ENCODE peak calls at places on chromosomes 3 and 15, in ten cellular contexts. V, N, M, O, I, D, Q, S, E and Y are unnamed samples.

GRCh38 chr3:139339219-139339906 is 4.5 kb upstream of the MRPS22 start:
- DNase-seq in V (no peak), N (no peak), M (no peak), O (peak), I (no peak), D (no peak), Q (no peak), S (peak), E (peak), Y (no peak)

GRCh38 chr15:40928351-40928974 is 677 bp upstream of the DLL4 start:
- DNase-seq in V (no peak), N (peak), M (no peak), O (no peak), I (peak), D (peak), Q (peak), S (no peak), E (peak), Y (peak)

GRCh38 chr15:39407116-39407515 is 173.8 kb upstream of the THBS1 start:
- DNase-seq in V (no peak), N (no peak), M (no peak), O (peak), I (no peak), D (no peak), Q (no peak), S (peak), E (no peak), Y (no peak)

GRCh38 chr3:49135499-49135898 is 2.6 kb upstream of the LAMB2 start:
- DNase-seq in V (no peak), N (no peak), M (no peak), O (no peak), I (no peak), D (no peak), Q (no peak), S (peak), E (no peak), Y (no peak)

GRCh38 chr3:103337179-103337845 is 902.5 kb downstream of the ZPLD1 start:
- DNase-seq in V (no peak), N (no peak), M (no peak), O (no peak), I (no peak), D (no peak), Q (no peak), S (no peak), E (no peak), Y (no peak)

GRCh38 chr15:49624046-49624445 is 3.2 kb downstream of the DTWD1 start:
- DNase-seq in V (no peak), N (no peak), M (no peak), O (peak), I (no peak), D (peak), Q (no peak), S (peak), E (no peak), Y (no peak)

GRCh38 chr15:65231306-65231705 is 20.0 kb upstream of the CILP start:
- DNase-seq in V (no peak), N (no peak), M (no peak), O (no peak), I (no peak), D (no peak), Q (no peak), S (no peak), E (peak), Y (no peak)

GRCh38 chr3:26118165-26118564 is 328.3 kb downstream of the OXSM start:
- DNase-seq in V (no peak), N (peak), M (no peak), O (no peak), I (no peak), D (no peak), Q (peak), S (no peak), E (no peak), Y (peak)

GRCh38 chr3:105316307-105316706 is 50.4 kb upstream of the ALCAM start:
- DNase-seq in V (no peak), N (no peak), M (no peak), O (no peak), I (no peak), D (no peak), Q (no peak), S (no peak), E (no peak), Y (no peak)

GRCh38 chr3:18030371-18030870 is 288.0 kb upstream of the TBC1D5 start:
- DNase-seq in V (no peak), N (no peak), M (no peak), O (no peak), I (no peak), D (no peak), Q (no peak), S (no peak), E (no peak), Y (no peak)

GRCh38 chr3:65575376-65575840 is 463.3 kb downstream of the MAGI1 start:
- DNase-seq in V (no peak), N (no peak), M (peak), O (peak), I (peak), D (peak), Q (no peak), S (peak), E (no peak), Y (no peak)

GRCh38 chr15:82810061-82810862 is 834 bp downstream of the WHAMM start:
- DNase-seq in V (peak), N (peak), M (peak), O (peak), I (peak), D (peak), Q (peak), S (peak), E (peak), Y (peak)

GRCh38 chr3:110814170-110815007 is 257.2 kb upstream of the NECTIN3 start:
- DNase-seq in V (no peak), N (no peak), M (peak), O (peak), I (peak), D (peak), Q (peak), S (peak), E (no peak), Y (peak)
- H2AFZ ChIP-seq in V (peak), N (peak), M (no peak), O (peak), I (peak), D (peak), Q (peak), S (peak), E (no peak), Y (no peak)

GRCh38 chr3:188321258-188321657 is 167.3 kb downstream of the LPP start:
- DNase-seq in V (no peak), N (no peak), M (no peak), O (no peak), I (no peak), D (no peak), Q (no peak), S (no peak), E (no peak), Y (no peak)
- H2AFZ ChIP-seq in V (no peak), N (no peak), M (no peak), O (no peak), I (no peak), D (no peak), Q (no peak), S (no peak), E (no peak), Y (no peak)

GRCh38 chr15:25742008-25742407 is 121.1 kb downstream of the ATP10A start:
- DNase-seq in V (no peak), N (no peak), M (no peak), O (no peak), I (no peak), D (no peak), Q (peak), S (no peak), E (no peak), Y (no peak)

GRCh38 chr15:25743909-25744275 is 119.2 kb downstream of the ATP10A start:
- DNase-seq in V (no peak), N (no peak), M (no peak), O (no peak), I (no peak), D (no peak), Q (no peak), S (no peak), E (no peak), Y (no peak)

GRCh38 chr15:25741253-25741575 is 121.9 kb downstream of the ATP10A start:
- DNase-seq in V (no peak), N (no peak), M (no peak), O (no peak), I (no peak), D (no peak), Q (no peak), S (no peak), E (no peak), Y (no peak)

GRCh38 chr15:25742421-25743159 is 120.5 kb downstream of the ATP10A start:
- DNase-seq in V (no peak), N (no peak), M (no peak), O (no peak), I (no peak), D (no peak), Q (peak), S (no peak), E (no peak), Y (no peak)

GRCh38 chr15:25743160-25743908 is 119.8 kb downstream of the ATP10A start:
- DNase-seq in V (no peak), N (no peak), M (no peak), O (peak), I (no peak), D (no peak), Q (no peak), S (no peak), E (no peak), Y (no peak)
- H2AFZ ChIP-seq in V (no peak), N (no peak), M (no peak), O (no peak), I (no peak), D (no peak), Q (no peak), S (no peak), E (no peak), Y (no peak)

GRCh38 chr3:58539636-58540035 is 2.6 kb upstream of the ACOX2 start:
- DNase-seq in V (no peak), N (peak), M (peak), O (peak), I (no peak), D (no peak), Q (no peak), S (no peak), E (no peak), Y (no peak)

GRCh38 chr3:58540176-58540863 is 3.3 kb upstream of the ACOX2 start:
- DNase-seq in V (no peak), N (peak), M (no peak), O (no peak), I (no peak), D (no peak), Q (no peak), S (no peak), E (no peak), Y (no peak)

GRCh38 chr3:58536501-58537411 is at the start of gene ACOX2:
- DNase-seq in V (no peak), N (no peak), M (peak), O (peak), I (no peak), D (no peak), Q (no peak), S (peak), E (no peak), Y (no peak)

GRCh38 chr3:58535531-58536500 is 1.2 kb downstream of the ACOX2 start:
- DNase-seq in V (no peak), N (no peak), M (no peak), O (no peak), I (peak), D (peak), Q (no peak), S (no peak), E (peak), Y (no peak)

GRCh38 chr3:58537412-58538301 is 667 bp upstream of the ACOX2 start:
- DNase-seq in V (no peak), N (no peak), M (no peak), O (no peak), I (no peak), D (no peak), Q (no peak), S (peak), E (no peak), Y (no peak)
- H2AFZ ChIP-seq in V (no peak), N (no peak), M (peak), O (peak), I (no peak), D (no peak), Q (peak), S (peak), E (no peak), Y (no peak)

DNA sequence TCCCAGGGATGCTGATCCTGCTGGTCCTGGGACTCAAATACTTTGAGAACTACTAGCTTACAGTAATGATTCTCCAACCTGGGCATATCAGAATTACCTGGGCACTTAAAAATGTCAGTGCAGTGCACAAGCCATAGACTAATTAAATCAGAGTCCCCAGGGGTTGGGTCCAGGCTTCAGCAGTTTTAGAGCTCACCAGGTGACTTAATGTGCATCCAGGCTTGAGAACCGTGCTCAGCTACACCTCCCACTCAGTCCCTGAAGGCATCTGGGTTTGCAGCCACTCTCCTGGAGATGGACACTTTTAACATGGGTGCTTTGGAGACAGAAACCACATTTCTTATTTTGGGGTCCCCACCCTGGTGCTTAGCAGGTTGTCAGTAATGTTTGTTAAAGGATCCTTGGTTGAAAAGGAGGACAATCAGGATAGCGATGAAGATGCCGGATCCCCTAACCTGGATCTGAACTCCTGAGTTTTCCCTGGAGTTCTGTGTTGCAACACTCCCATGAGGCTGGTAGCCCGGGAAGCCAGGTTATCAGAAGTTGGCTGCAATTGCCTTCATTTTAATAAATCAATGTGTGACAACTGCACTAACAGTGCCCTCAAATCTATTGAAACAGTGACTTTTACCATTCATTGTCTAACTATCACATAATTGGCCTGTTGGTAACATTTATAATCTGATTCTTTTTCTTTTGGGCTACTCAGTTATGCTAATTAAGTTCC is 48.1 kb downstream of the BFSP2 start:
- DNase-seq in V (no peak), N (no peak), M (no peak), O (no peak), I (no peak), D (no peak), Q (no peak), S (no peak), E (no peak), Y (no peak)
- H2AFZ ChIP-seq in V (no peak), N (no peak), M (no peak), O (no peak), I (no peak), D (no peak), Q (no peak), S (no peak), E (no peak), Y (peak)

DNA sequence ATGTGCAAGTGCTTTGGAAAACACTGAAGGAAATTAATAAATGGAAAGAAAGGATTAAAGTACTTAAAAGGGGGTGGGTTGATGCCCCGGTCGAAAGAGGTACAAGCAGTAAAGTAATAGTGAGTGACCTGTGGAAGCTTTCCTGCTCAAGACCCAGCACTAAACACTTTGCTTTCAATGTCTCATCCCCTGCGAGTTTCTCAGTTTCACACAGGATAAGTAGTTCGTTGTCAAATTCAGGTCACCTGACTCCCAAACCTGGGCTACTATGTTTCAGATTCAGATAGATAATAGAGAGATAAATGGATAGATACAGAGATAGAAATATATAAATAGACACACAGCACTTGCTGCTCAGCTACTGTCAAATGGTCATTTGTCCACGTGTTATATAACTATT is 19.6 kb downstream of the STAC start:
- DNase-seq in V (no peak), N (no peak), M (no peak), O (no peak), I (no peak), D (no peak), Q (no peak), S (no peak), E (no peak), Y (peak)
- H2AFZ ChIP-seq in V (no peak), N (no peak), M (no peak), O (no peak), I (no peak), D (no peak), Q (no peak), S (no peak), E (no peak), Y (no peak)

DNA sequence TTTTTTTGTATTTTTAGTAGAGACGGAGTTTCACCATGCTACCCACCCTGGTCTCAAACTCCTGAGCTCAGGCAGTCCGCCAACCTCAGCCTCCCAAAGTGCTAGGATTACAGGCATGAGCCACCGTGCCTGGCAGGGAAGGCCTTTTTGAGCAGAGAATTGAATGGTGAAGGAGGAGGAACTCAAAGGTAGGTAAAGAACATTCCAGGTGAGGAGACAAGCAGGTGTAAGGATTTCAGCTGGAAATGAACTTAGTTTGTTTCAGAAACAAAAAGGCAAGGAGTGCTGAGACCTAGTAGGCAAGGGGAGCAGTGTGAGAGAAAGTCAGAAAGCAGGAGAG is 2.5 kb downstream of the TICRR start:
- DNase-seq in V (no peak), N (no peak), M (no peak), O (no peak), I (no peak), D (no peak), Q (no peak), S (no peak), E (no peak), Y (no peak)
- H2AFZ ChIP-seq in V (peak), N (no peak), M (peak), O (no peak), I (no peak), D (peak), Q (no peak), S (peak), E (peak), Y (no peak)

GRCh38 chr3:79767194-79767952 is 425 bp downstream of the ROBO1 start:
- DNase-seq in V (peak), N (peak), M (peak), O (no peak), I (peak), D (no peak), Q (peak), S (no peak), E (no peak), Y (no peak)

GRCh38 chr3:79769234-79769633 is 1.4 kb upstream of the ROBO1 start:
- DNase-seq in V (no peak), N (no peak), M (no peak), O (no peak), I (no peak), D (no peak), Q (no peak), S (no peak), E (no peak), Y (no peak)

GRCh38 chr3:79765854-79766253 is 1.9 kb downstream of the ROBO1 start:
- DNase-seq in V (peak), N (peak), M (no peak), O (no peak), I (no peak), D (no peak), Q (peak), S (no peak), E (no peak), Y (no peak)

GRCh38 chr3:79766474-79767193 is 1.2 kb downstream of the ROBO1 start:
- DNase-seq in V (peak), N (peak), M (peak), O (no peak), I (no peak), D (no peak), Q (peak), S (no peak), E (no peak), Y (no peak)

DNA sequence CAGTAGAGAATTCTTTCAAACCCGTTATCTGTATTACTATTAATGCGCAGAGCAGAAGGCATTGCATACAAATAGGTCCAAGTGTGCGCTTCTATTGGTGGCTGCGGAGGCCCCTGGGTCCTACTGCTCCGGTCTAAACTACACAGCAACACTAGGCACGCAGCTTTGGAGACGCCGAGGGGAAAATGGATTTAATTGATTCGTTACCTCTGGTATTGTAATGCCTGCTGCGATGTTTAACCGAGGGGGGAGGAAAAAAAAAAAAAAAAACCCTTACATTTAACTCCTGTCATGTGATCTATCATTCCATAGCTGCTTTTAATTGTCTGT is at the start of gene ROBO1:
- DNase-seq in V (peak), N (peak), M (peak), O (no peak), I (no peak), D (no peak), Q (peak), S (no peak), E (no peak), Y (no peak)
- H2AFZ ChIP-seq in V (no peak), N (no peak), M (no peak), O (no peak), I (peak), D (peak), Q (peak), S (peak), E (no peak), Y (no peak)

GRCh38 chr15:72964135-72964534 is 88.1 kb upstream of the NEO1 start:
- DNase-seq in V (no peak), N (no peak), M (no peak), O (no peak), I (no peak), D (no peak), Q (no peak), S (no peak), E (no peak), Y (no peak)

GRCh38 chr15:72962054-72962702 is 90.1 kb upstream of the NEO1 start:
- DNase-seq in V (no peak), N (no peak), M (no peak), O (no peak), I (no peak), D (no peak), Q (no peak), S (no peak), E (no peak), Y (no peak)

GRCh38 chr15:72953306-72953705 is 99.0 kb upstream of the NEO1 start:
- DNase-seq in V (no peak), N (no peak), M (no peak), O (no peak), I (no peak), D (no peak), Q (no peak), S (no peak), E (no peak), Y (no peak)

GRCh38 chr15:72961326-72961725 is 90.9 kb upstream of the NEO1 start:
- DNase-seq in V (no peak), N (no peak), M (no peak), O (no peak), I (no peak), D (no peak), Q (no peak), S (no peak), E (no peak), Y (no peak)

GRCh38 chr15:72958634-72959033 is 93.6 kb upstream of the NEO1 start:
- DNase-seq in V (no peak), N (no peak), M (no peak), O (no peak), I (no peak), D (no peak), Q (no peak), S (no peak), E (no peak), Y (no peak)
- H2AFZ ChIP-seq in V (no peak), N (no peak), M (no peak), O (no peak), I (no peak), D (no peak), Q (no peak), S (no peak), E (no peak), Y (no peak)

GRCh38 chr3:186746008-186746407 is 28.8 kb downstream of the KNG1 start:
- DNase-seq in V (no peak), N (peak), M (peak), O (peak), I (no peak), D (peak), Q (peak), S (peak), E (peak), Y (no peak)
- H2AFZ ChIP-seq in V (no peak), N (no peak), M (peak), O (peak), I (no peak), D (peak), Q (peak), S (peak), E (peak), Y (no peak)